ENCODE peak calls at places on chromosome 20, in six cellular contexts. H, C, Z, G, I and N are unnamed samples.
A peak's percentile ranks its signal among the peaks of the same experiment; 100 is the strongest.

GRCh38 chr20:31560900-31561598 is 44.0 kb upstream of the ID1 start:
- DNase-seq in H (peak; percentile 98), C (peak; percentile 82), Z (peak; percentile 92), G (no peak), I (peak; percentile 72), N (no peak)

GRCh38 chr20:11792229-11792953 is 125.3 kb upstream of the BTBD3 start:
- DNase-seq in H (no peak), C (no peak), Z (no peak), G (no peak), I (no peak), N (no peak)

GRCh38 chr20:23050847-23051627 is 1.6 kb upstream of the THBD start:
- DNase-seq in H (peak; percentile 52), C (peak; percentile 71), Z (peak; percentile 94), G (peak; percentile 51), I (peak; percentile 65), N (peak; percentile 66)

GRCh38 chr20:3221398-3222226 is 12.3 kb downstream of the ITPA start:
- DNase-seq in H (no peak), C (no peak), Z (no peak), G (no peak), I (no peak), N (peak; percentile 97)

GRCh38 chr20:17210983-17211382 is 15.9 kb upstream of the PCSK2 start:
- DNase-seq in H (no peak), C (no peak), Z (no peak), G (no peak), I (no peak), N (no peak)

GRCh38 chr20:42598586-42598985 is 591.1 kb downstream of the PTPRT start:
- DNase-seq in H (no peak), C (no peak), Z (no peak), G (no peak), I (no peak), N (no peak)

GRCh38 chr20:17673082-17673481 is 9.0 kb downstream of the RRBP1 start:
- DNase-seq in H (no peak), C (no peak), Z (no peak), G (no peak), I (no peak), N (no peak)

GRCh38 chr20:58645277-58645968 is 5.7 kb upstream of the STX16 start:
- DNase-seq in H (peak; percentile 56), C (peak; percentile 23), Z (peak; percentile 95), G (no peak), I (no peak), N (peak; percentile 10)

GRCh38 chr20:15711177-15711576 is 862.1 kb downstream of the KIF16B start:
- DNase-seq in H (no peak), C (no peak), Z (no peak), G (no peak), I (no peak), N (no peak)

GRCh38 chr20:41617059-41617921 is 887 bp downstream of the CHD6 start:
- DNase-seq in H (peak; percentile 32), C (peak; percentile 56), Z (peak; percentile 49), G (peak; percentile 30), I (peak; percentile 44), N (peak; percentile 45)

GRCh38 chr20:16491277-16491912 is 81.9 kb downstream of the KIF16B start:
- DNase-seq in H (peak; percentile 49), C (peak; percentile 74), Z (no peak), G (no peak), I (peak; percentile 68), N (no peak)

GRCh38 chr20:37939701-37940151 is 36.8 kb downstream of the VSTM2L start:
- DNase-seq in H (no peak), C (peak; percentile 19), Z (no peak), G (no peak), I (no peak), N (no peak)

GRCh38 chr20:37901280-37901666 is 1.7 kb upstream of the VSTM2L start:
- DNase-seq in H (no peak), C (no peak), Z (no peak), G (no peak), I (no peak), N (no peak)

GRCh38 chr20:9206486-9206885 is 137.6 kb downstream of the PLCB4 start:
- DNase-seq in H (no peak), C (no peak), Z (no peak), G (no peak), I (no peak), N (no peak)

GRCh38 chr20:8798505-8798904 is 270.4 kb upstream of the PLCB4 start:
- DNase-seq in H (no peak), C (no peak), Z (peak; percentile 76), G (peak; percentile 18), I (no peak), N (no peak)

GRCh38 chr20:9392892-9393857 is 121.2 kb upstream of the LAMP5 start:
- DNase-seq in H (peak; percentile 73), C (peak; percentile 66), Z (peak; percentile 37), G (peak; percentile 56), I (peak; percentile 51), N (peak; percentile 70)

GRCh38 chr20:16428112-16428511 is 145.1 kb downstream of the KIF16B start:
- DNase-seq in H (no peak), C (no peak), Z (no peak), G (no peak), I (no peak), N (no peak)

GRCh38 chr20:38241201-38241600 is 19.3 kb downstream of the KIAA1755 start:
- DNase-seq in H (no peak), C (no peak), Z (no peak), G (no peak), I (no peak), N (no peak)

GRCh38 chr20:39066464-39066863 is 104.3 kb downstream of the DHX35 start:
- DNase-seq in H (no peak), C (no peak), Z (no peak), G (no peak), I (no peak), N (no peak)

GRCh38 chr20:1557605-1558004 is at the start of gene SIRPD:
- DNase-seq in H (no peak), C (no peak), Z (no peak), G (no peak), I (no peak), N (no peak)

GRCh38 chr20:1813101-1813529 is 82.1 kb upstream of the SIRPA start:
- DNase-seq in H (peak; percentile 97), C (peak; percentile 65), Z (peak; percentile 92), G (peak; percentile 37), I (peak; percentile 68), N (no peak)

GRCh38 chr20:1296922-1297321 is 30.8 kb downstream of the SNPH start:
- DNase-seq in H (no peak), C (no peak), Z (no peak), G (no peak), I (no peak), N (no peak)

GRCh38 chr20:40683221-40683893 is 5.7 kb downstream of the MAFB start:
- DNase-seq in H (no peak), C (no peak), Z (no peak), G (no peak), I (no peak), N (peak; percentile 48)

DNA sequence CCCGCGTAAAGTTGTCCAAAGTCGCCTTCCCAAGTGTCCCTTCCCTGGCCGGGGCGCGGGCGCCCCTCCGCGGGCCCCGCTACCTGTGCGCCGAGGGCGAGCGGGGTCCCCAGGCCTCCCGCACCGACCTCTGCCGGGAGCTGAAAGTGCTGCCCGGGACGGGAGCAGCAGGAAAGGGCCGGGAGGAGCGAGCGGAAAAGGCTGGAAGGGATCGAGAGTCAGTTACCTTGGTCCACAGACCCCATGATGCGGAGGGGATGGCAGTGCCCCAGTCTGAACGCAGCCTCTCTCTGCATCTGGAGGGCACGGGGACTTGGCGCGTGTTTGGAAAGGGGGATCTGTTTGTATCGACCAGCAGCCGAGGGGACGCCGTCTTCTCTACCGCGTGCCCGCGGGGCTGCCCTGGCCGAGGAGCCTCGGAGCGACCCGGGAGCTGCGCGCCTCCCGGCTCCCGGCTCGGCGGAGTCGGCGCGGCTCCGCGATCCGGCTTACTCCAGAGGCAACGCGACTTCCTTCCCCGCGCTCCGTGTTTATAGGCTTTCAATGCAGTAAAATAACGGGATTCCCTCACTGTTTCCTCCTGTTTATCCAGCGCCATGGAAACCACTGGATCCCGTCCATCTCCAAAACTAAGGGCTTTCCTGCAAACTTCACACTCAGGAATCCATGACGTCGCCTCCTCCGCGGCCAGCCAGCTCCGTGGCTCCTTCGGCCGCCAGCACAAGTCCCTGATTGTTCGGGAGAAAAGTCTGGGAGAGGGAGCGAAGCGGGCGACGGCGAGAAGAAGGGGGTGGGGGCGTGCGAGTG is 20.0 kb upstream of the NFATC2 start:
- DNase-seq in H (peak; percentile 95), C (peak; percentile 78), Z (peak; percentile 98), G (peak; percentile 93), I (peak; percentile 65), N (peak; percentile 75)
- TF ChIP-seq POLR2A in H (peak; percentile 97), C (peak; percentile 31), Z (no peak), G (peak; percentile 67), I (peak; percentile 58), N (peak; percentile 10)

DNA sequence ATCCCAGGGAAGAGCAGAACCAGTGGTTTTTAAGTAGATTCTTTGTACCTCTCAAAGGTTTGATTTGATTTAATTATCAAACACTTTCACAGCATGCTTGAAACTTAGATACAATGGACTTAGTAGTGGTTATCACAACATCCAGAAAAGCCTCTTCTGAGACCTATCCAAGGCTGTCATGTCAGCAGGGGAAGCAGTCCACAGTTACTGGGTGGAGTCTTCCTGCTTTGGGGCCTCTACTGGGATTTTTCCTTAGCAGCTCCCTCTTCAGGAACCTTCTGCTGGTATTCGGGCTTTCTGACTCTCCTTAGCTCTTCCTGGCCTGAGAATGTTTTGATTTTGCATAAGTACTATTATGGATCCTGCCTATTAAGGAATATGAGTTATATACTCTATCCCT is 36.0 kb downstream of the ARFGEF2 start:
- DNase-seq in H (no peak), C (no peak), Z (peak; percentile 58), G (no peak), I (no peak), N (no peak)
- H3K36me3 ChIP-seq in H (peaks cover 36% of the 10 kb centered on the region), C (no peaks in the 10 kb centered on the region), Z (peaks cover 11% of the 10 kb centered on the region), G (no peaks in the 10 kb centered on the region), I (no peaks in the 10 kb centered on the region), N (peaks cover 51% of the 10 kb centered on the region)

GRCh38 chr20:57573893-57574292 is 13.0 kb downstream of the PCK1 start:
- DNase-seq in H (no peak), C (no peak), Z (no peak), G (no peak), I (no peak), N (no peak)
- TF ChIP-seq CTCF in H (no peak), C (no peak), Z (no peak), G (no peak), I (no peak), N (no peak)

DNA sequence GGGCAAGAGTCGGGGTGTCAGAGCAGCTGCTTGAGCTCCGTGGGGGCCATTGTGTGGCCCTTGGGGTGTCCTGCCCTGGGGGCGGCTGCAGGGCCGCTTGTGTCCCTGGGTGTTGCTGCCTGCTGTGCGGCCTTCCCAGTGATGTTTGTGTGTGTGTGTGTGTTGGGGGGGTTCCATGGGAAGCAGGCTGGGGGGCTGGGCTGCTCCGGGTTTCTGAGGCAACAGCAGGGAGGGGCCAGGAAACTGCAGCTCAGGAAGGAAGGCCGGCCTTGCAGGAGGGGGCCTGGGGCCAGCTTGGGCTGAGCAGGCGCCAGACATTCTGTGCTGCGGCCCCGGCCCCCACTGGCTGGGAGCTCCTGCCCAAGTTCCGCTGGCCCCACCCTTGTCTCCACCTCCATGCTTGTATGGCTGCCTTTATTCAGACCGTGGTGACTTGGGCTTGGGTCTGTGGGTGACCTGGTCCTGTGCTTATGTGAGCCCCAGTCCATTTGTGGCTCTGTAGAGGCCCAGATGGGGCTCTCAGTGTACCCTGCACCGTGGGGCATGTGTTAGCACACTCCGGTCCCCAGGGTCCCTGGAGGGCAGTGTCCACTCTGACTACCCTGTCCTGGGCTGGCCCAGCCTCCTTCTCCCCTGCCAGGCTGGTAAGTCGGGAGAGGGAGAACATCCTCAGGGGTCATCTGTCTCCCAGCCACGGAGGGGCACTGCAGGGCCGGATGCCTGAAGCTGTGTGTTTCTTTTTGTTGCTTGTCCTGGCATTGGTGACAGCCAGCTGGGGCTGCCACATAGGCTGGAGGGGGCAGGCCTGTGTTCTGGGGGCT is 4.6 kb upstream of the SOX18 start:
- DNase-seq in H (no peak), C (no peak), Z (peak; percentile 90), G (no peak), I (no peak), N (peak; percentile 36)
- TF ChIP-seq POLR2A in H (no peak), C (no peak), Z (peak; percentile 93), G (no peak), I (peak; percentile 26), N (no peak)

GRCh38 chr20:47215653-47216397 is 140.7 kb downstream of the ZMYND8 start:
- DNase-seq in H (no peak), C (no peak), Z (no peak), G (no peak), I (no peak), N (no peak)
- H3K36me3 ChIP-seq in H (peaks cover 55% of the 10 kb centered on the region), C (no peaks in the 10 kb centered on the region), Z (peaks cover 44% of the 10 kb centered on the region), G (no peaks in the 10 kb centered on the region), I (no peaks in the 10 kb centered on the region), N (peaks cover 18% of the 10 kb centered on the region)